ENCODE peak calls at places on chromosomes 3 and 15, in four cellular contexts. K, F, V and M are unnamed samples.

GRCh38 chr15:31303434-31304073 is 23.1 kb upstream of the KLF13 start:
- DNase-seq in K (no peak), F (peak), V (no peak), M (no peak)

GRCh38 chr3:4139462-4140140 is 163.6 kb upstream of the SETMAR start:
- DNase-seq in K (no peak), F (no peak), V (no peak), M (no peak)

GRCh38 chr3:31705726-31706125 is 173.0 kb downstream of the STT3B start:
- DNase-seq in K (no peak), F (no peak), V (no peak), M (peak)

GRCh38 chr15:89654311-89654761 is 931 bp downstream of the KIF7 start:
- DNase-seq in K (no peak), F (no peak), V (no peak), M (peak)

GRCh38 chr3:57026918-57027317 is 33.5 kb upstream of the SPATA12 start:
- DNase-seq in K (peak), F (no peak), V (no peak), M (peak)

GRCh38 chr3:115862824-115863223 is 239.5 kb downstream of the GAP43 start:
- DNase-seq in K (no peak), F (no peak), V (no peak), M (no peak)

GRCh38 chr15:77606142-77607034 is 26.3 kb downstream of the LINGO1 start:
- DNase-seq in K (peak), F (peak), V (no peak), M (peak)

GRCh38 chr3:3110749-3111361 is 681 bp upstream of the IL5RA start:
- DNase-seq in K (no peak), F (no peak), V (no peak), M (no peak)

GRCh38 chr15:79408041-79408440 is 24.1 kb upstream of the MINAR1 start:
- DNase-seq in K (no peak), F (no peak), V (no peak), M (no peak)

GRCh38 chr3:186097663-186098451 is 11.0 kb downstream of the ETV5 start:
- DNase-seq in K (peak), F (peak), V (no peak), M (peak)

GRCh38 chr15:57557267-57557666 is 34.4 kb upstream of the MYZAP start:
- DNase-seq in K (no peak), F (no peak), V (no peak), M (no peak)

GRCh38 chr3:36991923-36992805 is 767 bp downstream of the EPM2AIP1 start:
- DNase-seq in K (no peak), F (peak), V (no peak), M (peak)

GRCh38 chr3:51340989-51341636 is 44.0 kb upstream of the MANF start:
- DNase-seq in K (no peak), F (no peak), V (no peak), M (peak)

GRCh38 chr3:122810706-122811105 is 15.8 kb downstream of the SLC49A4 start:
- DNase-seq in K (no peak), F (no peak), V (no peak), M (peak)

GRCh38 chr3:32450426-32450825 is 52.2 kb downstream of the CMTM6 start:
- DNase-seq in K (no peak), F (no peak), V (no peak), M (no peak)

GRCh38 chr3:50418845-50419244 is 59.5 kb upstream of the TMEM115 start:
- DNase-seq in K (no peak), F (peak), V (no peak), M (peak)

GRCh38 chr3:66354001-66354400 is 133.2 kb downstream of the SLC25A26 start:
- DNase-seq in K (peak), F (no peak), V (no peak), M (peak)

GRCh38 chr3:61589856-61590255 is 28.5 kb downstream of the PTPRG start:
- DNase-seq in K (no peak), F (peak), V (no peak), M (peak)

GRCh38 chr3:189896533-189896932 is 224.2 kb downstream of the P3H2 start:
- DNase-seq in K (no peak), F (no peak), V (no peak), M (no peak)

GRCh38 chr3:105351821-105352220 is 14.9 kb upstream of the ALCAM start:
- DNase-seq in K (peak), F (no peak), V (no peak), M (peak)

GRCh38 chr3:156576887-156577427 is 22.0 kb upstream of the SSR3 start:
- DNase-seq in K (no peak), F (no peak), V (no peak), M (no peak)

GRCh38 chr15:78209646-78210348 is 24.6 kb downstream of the ACSBG1 start:
- DNase-seq in K (no peak), F (no peak), V (no peak), M (no peak)

GRCh38 chr3:49120096-49120437 is 556 bp downstream of the USP19 start:
- DNase-seq in K (peak), F (no peak), V (no peak), M (peak)

GRCh38 chr3:154818676-154819255 is 261.4 kb upstream of the MME start:
- DNase-seq in K (no peak), F (no peak), V (no peak), M (no peak)

GRCh38 chr3:124387008-124387407 is 343.2 kb upstream of the UMPS start:
- DNase-seq in K (peak), F (no peak), V (no peak), M (no peak)

GRCh38 chr3:137121704-137122314 is 164.0 kb downstream of the IL20RB start:
- DNase-seq in K (peak), F (peak), V (peak), M (peak)

GRCh38 chr15:41512512-41513281 is 930 bp downstream of the LTK start:
- DNase-seq in K (no peak), F (peak), V (no peak), M (no peak)

GRCh38 chr3:120498947-120499346 is 48.2 kb upstream of the FSTL1 start:
- DNase-seq in K (peak), F (no peak), V (no peak), M (peak)

GRCh38 chr3:21747376-21747775 is 3.6 kb downstream of the ZNF385D start:
- DNase-seq in K (no peak), F (no peak), V (no peak), M (no peak)

GRCh38 chr3:159082514-159082913 is 280.7 kb downstream of the MFSD1 start:
- DNase-seq in K (peak), F (no peak), V (no peak), M (peak)

GRCh38 chr15:92069308-92070244 is 216.1 kb downstream of the SLCO3A1 start:
- DNase-seq in K (peak), F (peak), V (peak), M (peak)

GRCh38 chr3:66797916-66798560 is 200.1 kb upstream of the KBTBD8 start:
- DNase-seq in K (peak), F (no peak), V (no peak), M (peak)

GRCh38 chr15:76401285-76401684 is 64.7 kb downstream of the ISL2 start:
- DNase-seq in K (no peak), F (no peak), V (no peak), M (peak)

GRCh38 chr3:32220006-32220405 is 18.5 kb upstream of the CMTM8 start:
- DNase-seq in K (no peak), F (no peak), V (no peak), M (no peak)

GRCh38 chr3:100359030-100359429 is 24.5 kb downstream of the NIT2 start:
- DNase-seq in K (no peak), F (no peak), V (no peak), M (no peak)
- H3K27ac ChIP-seq in K (no peak), F (no peak), V (no peak), M (no peak)

GRCh38 chr15:60184579-60184978 is 180.5 kb downstream of the FOXB1 start:
- DNase-seq in K (no peak), F (no peak), V (no peak), M (peak)

GRCh38 chr15:60183366-60183765 is 179.3 kb downstream of the FOXB1 start:
- DNase-seq in K (no peak), F (no peak), V (no peak), M (no peak)

GRCh38 chr15:60179786-60180391 is 175.8 kb downstream of the FOXB1 start:
- DNase-seq in K (peak), F (peak), V (peak), M (peak)
- TF ChIP-seq FOS in K (no peak), F (no peak), V (no peak), M (no peak)

GRCh38 chr15:82709421-82710207 is at the start of gene AP3B2:
- DNase-seq in K (peak), F (peak), V (no peak), M (peak)
- H3K27ac ChIP-seq in K (no peak), F (no peak), V (no peak), M (no peak)

GRCh38 chr3:40768536-40768935 is 243.8 kb downstream of the ZNF621 start:
- DNase-seq in K (no peak), F (no peak), V (no peak), M (no peak)
- TF ChIP-seq FOS in K (no peak), F (no peak), V (no peak), M (no peak)

GRCh38 chr15:63231717-63232116 is 42.3 kb downstream of the RAB8B start:
- DNase-seq in K (peak), F (no peak), V (no peak), M (no peak)
- H3K27ac ChIP-seq in K (no peak), F (no peak), V (no peak), M (no peak)

GRCh38 chr15:101669744-101670143 is 17.6 kb upstream of the TM2D3 start:
- DNase-seq in K (no peak), F (no peak), V (no peak), M (no peak)
- TF ChIP-seq FOS in K (no peak), F (no peak), V (no peak), M (no peak)

GRCh38 chr3:28109829-28110228 is 131.6 kb upstream of the CMC1 start:
- DNase-seq in K (no peak), F (no peak), V (no peak), M (peak)
- H3K27ac ChIP-seq in K (no peak), F (no peak), V (no peak), M (no peak)

DNA sequence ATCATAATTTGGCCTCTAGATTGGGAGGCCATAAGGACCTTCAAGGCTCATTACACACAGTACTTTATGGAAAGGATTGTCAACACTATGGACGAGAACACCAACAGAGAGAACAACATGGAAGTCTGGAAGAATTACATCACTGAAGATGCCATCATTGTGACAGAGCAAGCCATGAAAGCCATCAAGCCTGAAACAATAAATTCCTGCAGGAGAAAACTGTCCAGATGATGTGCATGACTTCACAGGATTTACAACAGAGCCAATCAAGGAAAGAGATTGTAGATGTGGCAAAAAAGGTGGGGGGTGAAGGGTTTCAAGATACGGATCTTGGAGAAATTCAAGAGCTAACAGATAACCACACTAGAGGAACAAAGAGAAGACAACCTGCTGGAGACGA is 15.9 kb downstream of the IL17RB start:
- DNase-seq in K (no peak), F (no peak), V (no peak), M (no peak)
- TF ChIP-seq FOS in K (no peak), F (no peak), V (no peak), M (no peak)

GRCh38 chr3:30498587-30498967 is 107.8 kb upstream of the TGFBR2 start:
- DNase-seq in K (no peak), F (no peak), V (no peak), M (no peak)

GRCh38 chr3:30495172-30496124 is 111.0 kb upstream of the TGFBR2 start:
- DNase-seq in K (no peak), F (no peak), V (no peak), M (no peak)

GRCh38 chr3:30492581-30493192 is 113.7 kb upstream of the TGFBR2 start:
- DNase-seq in K (no peak), F (no peak), V (no peak), M (peak)

GRCh38 chr3:30493912-30494311 is 112.5 kb upstream of the TGFBR2 start:
- DNase-seq in K (no peak), F (no peak), V (no peak), M (peak)

DNA sequence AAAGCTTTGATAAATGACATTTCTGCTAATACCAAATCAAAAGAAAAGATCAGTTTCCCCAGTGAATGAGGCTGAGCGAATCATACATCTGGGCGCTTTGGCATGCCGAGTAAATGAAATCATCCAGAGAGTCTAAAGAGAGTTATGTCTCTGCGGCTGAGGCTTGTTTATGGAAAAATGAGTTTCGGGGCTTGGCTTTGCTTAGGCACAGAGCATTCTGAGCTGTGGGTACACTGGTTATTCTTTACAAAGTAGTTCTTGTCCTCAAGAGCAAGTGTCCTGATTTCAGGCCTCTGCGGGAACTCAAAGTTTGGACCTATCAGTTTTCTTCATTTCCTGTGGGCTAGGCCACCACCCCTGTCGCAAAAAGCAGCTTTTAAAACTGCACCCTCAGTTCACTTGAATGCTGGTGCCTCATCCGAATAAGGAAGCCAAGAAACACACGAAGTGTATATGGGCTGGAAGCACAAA is 109.9 kb upstream of the TGFBR2 start:
- DNase-seq in K (no peak), F (no peak), V (no peak), M (peak)
- H3K27ac ChIP-seq in K (no peak), F (no peak), V (no peak), M (peak)

DNA sequence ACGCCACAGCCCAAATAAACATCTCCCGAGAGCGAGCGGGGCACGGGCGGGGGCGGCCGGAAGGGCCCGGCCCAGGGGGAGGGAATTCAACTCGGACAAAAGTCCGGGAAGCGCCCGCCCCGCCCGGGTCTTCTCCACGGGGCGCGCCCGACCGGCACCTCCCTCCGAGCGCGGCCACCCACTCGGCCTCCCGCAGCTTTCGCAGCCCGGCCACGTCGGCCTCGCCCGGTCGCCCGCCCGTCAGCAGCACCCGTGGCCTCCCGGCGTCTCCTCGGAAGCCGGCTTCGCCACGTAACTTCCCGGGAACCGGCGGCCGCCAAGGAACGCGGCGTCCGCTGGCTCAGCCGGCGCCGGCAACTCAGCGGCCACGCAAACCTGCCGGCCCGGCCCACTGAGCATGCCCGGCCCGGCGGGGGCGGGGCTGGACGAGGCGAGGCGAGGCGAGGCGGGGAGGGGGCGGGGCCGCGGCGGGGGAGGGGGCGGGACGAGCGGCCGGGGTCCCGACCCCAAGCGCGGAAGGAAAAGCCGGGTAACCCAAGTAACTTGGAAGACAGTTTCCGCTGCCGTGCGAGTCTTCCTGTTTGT is at the start of gene TJP1:
- DNase-seq in K (peak), F (peak), V (no peak), M (peak)
- TF ChIP-seq FOS in K (no peak), F (no peak), V (no peak), M (no peak)